ENCODE peak calls at places on chromosomes 13 and 19, in five cellular contexts. U is caudate nucleus; D is kidney; H is CD4-positive, CD25-positive, alpha-beta regulatory T cell; Y is endodermal cell. S is an unnamed sample.

GRCh38 chr19:41785653-41786052 is 10.7 kb upstream of the CEACAM3 start:
- DNase-seq in U (no peak), D (no peak), H (peak; percentile 60), Y (peak; percentile 88), S (peak; percentile 63)

GRCh38 chr13:91154954-91155353 is 192.5 kb upstream of the MIR17HG start:
- DNase-seq in U (no peak), D (no peak), H (no peak), Y (no peak), S (no peak)

GRCh38 chr13:41562083-41562482 is 104.7 kb downstream of the RGCC start:
- DNase-seq in U (peak; percentile 75), D (no peak), H (no peak), Y (no peak), S (no peak)

GRCh38 chr13:71513414-71514063 is 353.5 kb downstream of the DACH1 start:
- DNase-seq in U (no peak), D (no peak), H (no peak), Y (no peak), S (no peak)

GRCh38 chr19:43504426-43505185 is at the start of gene PHLDB3:
- DNase-seq in U (peak; percentile 49), D (peak; percentile 88), H (peak; percentile 38), Y (no peak), S (peak; percentile 85)

GRCh38 chr13:33194820-33195692 is 90.5 kb downstream of the STARD13 start:
- DNase-seq in U (no peak), D (no peak), H (no peak), Y (no peak), S (no peak)

GRCh38 chr19:29504454-29504853 is 21.3 kb upstream of the VSTM2B start:
- DNase-seq in U (no peak), D (peak; percentile 55), H (no peak), Y (no peak), S (peak; percentile 33)

GRCh38 chr13:80441968-80442367 is 101.0 kb upstream of the SPRY2 start:
- DNase-seq in U (no peak), D (no peak), H (no peak), Y (no peak), S (no peak)

GRCh38 chr13:24022568-24022967 is 125.3 kb upstream of the C1QTNF9B start:
- DNase-seq in U (no peak), D (no peak), H (no peak), Y (no peak), S (no peak)

GRCh38 chr19:16033136-16033530 is 43.2 kb upstream of the TPM4 start:
- DNase-seq in U (no peak), D (no peak), H (no peak), Y (no peak), S (no peak)

GRCh38 chr13:95652821-95653220 is 8.3 kb upstream of the DZIP1 start:
- DNase-seq in U (no peak), D (no peak), H (no peak), Y (peak; percentile 71), S (no peak)

GRCh38 chr13:51643882-51644281 is 59.6 kb downstream of the WDFY2 start:
- DNase-seq in U (no peak), D (no peak), H (no peak), Y (no peak), S (no peak)
- H3K27ac ChIP-seq in U (peak overlapping the region; percentile 18), D (no peak overlapping the region), H (peak overlapping the region; percentile 93), Y (peak overlapping the region; percentile 14), S (no peak overlapping the region)

GRCh38 chr13:111179908-111180756 is 65.0 kb downstream of the ARHGEF7 start:
- DNase-seq in U (no peak), D (no peak), H (no peak), Y (no peak), S (no peak)
- H3K27ac ChIP-seq in U (no peak overlapping the region), D (no peak overlapping the region), H (peak overlapping the region; percentile 43), Y (no peak overlapping the region), S (no peak overlapping the region)

DNA sequence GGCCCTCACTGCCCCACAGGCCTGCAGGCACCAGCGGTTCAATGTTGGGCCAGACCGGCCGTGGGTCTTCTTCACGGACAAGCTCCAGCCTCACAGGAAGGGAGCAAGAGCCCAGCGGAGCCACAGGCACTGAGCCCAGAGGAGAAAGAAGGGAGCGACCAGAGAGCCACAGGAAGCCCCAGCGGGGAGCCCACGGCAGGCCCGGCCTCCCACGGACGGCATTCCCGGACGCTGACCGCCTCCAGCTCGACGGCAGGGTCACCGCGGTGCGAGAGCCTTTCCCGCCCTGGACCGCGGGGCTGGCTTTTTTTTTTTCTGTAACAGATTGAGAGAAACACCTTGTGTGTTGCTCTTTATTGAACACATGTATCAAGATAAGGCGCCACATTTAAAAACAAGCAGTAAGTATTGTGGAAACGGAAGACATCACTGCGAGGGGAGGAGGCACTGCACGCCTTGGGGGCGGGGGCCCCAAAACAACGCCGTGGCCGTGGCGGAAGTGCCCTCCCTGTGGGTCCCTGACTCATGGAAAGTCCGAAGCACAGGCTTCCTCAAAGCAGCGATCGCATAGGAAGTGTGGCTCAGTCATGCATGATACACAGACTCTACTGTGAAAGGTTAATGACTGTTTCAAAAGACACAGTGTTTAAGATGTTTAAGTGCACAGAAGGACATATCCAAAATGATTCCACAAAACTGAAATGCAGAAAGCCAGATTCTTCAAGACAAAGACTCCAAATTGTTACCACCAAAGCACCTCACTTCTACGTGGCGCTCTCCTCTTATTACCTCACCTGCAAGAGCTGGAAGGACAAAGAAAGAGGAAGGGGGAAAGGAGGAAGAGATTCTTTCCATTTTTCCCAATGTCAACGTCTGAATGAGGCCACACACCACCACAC is 3.5 kb downstream of the RASA3 start:
- DNase-seq in U (no peak), D (peak; percentile 94), H (peak; percentile 83), Y (no peak), S (peak; percentile 92)
- H3K27ac ChIP-seq in U (no peak overlapping the region), D (peak overlapping the region; percentile 62), H (peak overlapping the region; percentile 88), Y (no peak overlapping the region), S (peak overlapping the region; percentile 20)

GRCh38 chr19:34773555-34773864 is 495 bp upstream of the ZNF599 start:
- DNase-seq in U (no peak), D (no peak), H (no peak), Y (no peak), S (no peak)

GRCh38 chr19:34778342-34778741 is 5.3 kb upstream of the ZNF599 start:
- DNase-seq in U (no peak), D (no peak), H (no peak), Y (no peak), S (no peak)

GRCh38 chr19:34767967-34768366 is 5.0 kb downstream of the ZNF599 start:
- DNase-seq in U (no peak), D (no peak), H (no peak), Y (no peak), S (no peak)

GRCh38 chr19:34774857-34775256 is 1.8 kb upstream of the ZNF599 start:
- DNase-seq in U (no peak), D (no peak), H (no peak), Y (no peak), S (no peak)

GRCh38 chr19:34772697-34773554 is at the start of gene ZNF599:
- DNase-seq in U (peak; percentile 84), D (peak; percentile 96), H (peak; percentile 83), Y (peak; percentile 95), S (peak; percentile 95)
- H3K27ac ChIP-seq in U (peak within 1 kb of the TSS; percentile 46), D (peak within 1 kb of the TSS; percentile 62), H (peak within 1 kb of the TSS; percentile 71), Y (no peak within 1 kb of the TSS), S (peak within 1 kb of the TSS; percentile 11)